ENCODE peak calls at places on chromosomes 6 and 20, in six cellular contexts. One of them, this sample, is unnamed.

GRCh38 chr6:129104560-129104959 is 221.6 kb downstream of the LAMA2 start:
- DNase-seq in IMR-90: no peak
- DNase-seq in prostate gland: no peak
- DNase-seq in epithelial cell of proximal tubule: no peak
- DNase-seq in body of pancreas: no peak
- DNase-seq in foreskin fibroblast: no peak
- DNase-seq in this sample: no peak

GRCh38 chr6:30646450-30647038 is 389 bp upstream of the C6orf136 start:
- DNase-seq in IMR-90: no peak
- DNase-seq in prostate gland: no peak
- DNase-seq in epithelial cell of proximal tubule: no peak
- DNase-seq in body of pancreas: no peak
- DNase-seq in foreskin fibroblast: peak
- DNase-seq in this sample: no peak

GRCh38 chr6:53465732-53466131 is 79.2 kb downstream of the GCLC start:
- DNase-seq in IMR-90: peak
- DNase-seq in prostate gland: peak
- DNase-seq in epithelial cell of proximal tubule: peak
- DNase-seq in body of pancreas: no peak
- DNase-seq in foreskin fibroblast: peak
- DNase-seq in this sample: no peak

GRCh38 chr6:161215876-161216615 is 57.8 kb downstream of the AGPAT4 start:
- DNase-seq in IMR-90: peak
- DNase-seq in prostate gland: no peak
- DNase-seq in epithelial cell of proximal tubule: no peak
- DNase-seq in body of pancreas: no peak
- DNase-seq in foreskin fibroblast: no peak
- DNase-seq in this sample: no peak

GRCh38 chr20:45341939-45342862 is 6.0 kb downstream of the SDC4 start:
- DNase-seq in IMR-90: peak
- DNase-seq in prostate gland: peak
- DNase-seq in epithelial cell of proximal tubule: no peak
- DNase-seq in body of pancreas: peak
- DNase-seq in foreskin fibroblast: peak
- DNase-seq in this sample: no peak

GRCh38 chr20:51624157-51624731 is 81.7 kb upstream of the NFATC2 start:
- DNase-seq in IMR-90: peak
- DNase-seq in prostate gland: peak
- DNase-seq in epithelial cell of proximal tubule: no peak
- DNase-seq in body of pancreas: peak
- DNase-seq in foreskin fibroblast: peak
- DNase-seq in this sample: no peak

GRCh38 chr20:62150236-62150575 is 6.6 kb downstream of the SS18L1 start:
- DNase-seq in IMR-90: no peak
- DNase-seq in prostate gland: no peak
- DNase-seq in epithelial cell of proximal tubule: no peak
- DNase-seq in body of pancreas: no peak
- DNase-seq in foreskin fibroblast: no peak
- DNase-seq in this sample: no peak

GRCh38 chr6:31791324-31792089 is 4.0 kb downstream of the VARS1 start:
- DNase-seq in IMR-90: peak
- DNase-seq in prostate gland: no peak
- DNase-seq in epithelial cell of proximal tubule: no peak
- DNase-seq in body of pancreas: peak
- DNase-seq in foreskin fibroblast: peak
- DNase-seq in this sample: no peak

GRCh38 chr6:28215425-28215824 is 9.7 kb upstream of the ZSCAN9 start:
- DNase-seq in IMR-90: peak
- DNase-seq in prostate gland: no peak
- DNase-seq in epithelial cell of proximal tubule: no peak
- DNase-seq in body of pancreas: no peak
- DNase-seq in foreskin fibroblast: peak
- DNase-seq in this sample: no peak

GRCh38 chr6:6221829-6222535 is 98.5 kb downstream of the F13A1 start:
- DNase-seq in IMR-90: no peak
- DNase-seq in prostate gland: no peak
- DNase-seq in epithelial cell of proximal tubule: no peak
- DNase-seq in body of pancreas: no peak
- DNase-seq in foreskin fibroblast: no peak
- DNase-seq in this sample: no peak

GRCh38 chr20:25226433-25227316 is 21.2 kb upstream of the PYGB start:
- DNase-seq in IMR-90: no peak
- DNase-seq in prostate gland: peak
- DNase-seq in epithelial cell of proximal tubule: no peak
- DNase-seq in body of pancreas: peak
- DNase-seq in foreskin fibroblast: no peak
- DNase-seq in this sample: no peak

GRCh38 chr6:138257638-138258040 is 39.3 kb upstream of the PBOV1 start:
- DNase-seq in IMR-90: no peak
- DNase-seq in prostate gland: no peak
- DNase-seq in epithelial cell of proximal tubule: no peak
- DNase-seq in body of pancreas: no peak
- DNase-seq in foreskin fibroblast: no peak
- DNase-seq in this sample: no peak

GRCh38 chr6:148445116-148445515 is 102.5 kb downstream of the SASH1 start:
- DNase-seq in IMR-90: no peak
- DNase-seq in prostate gland: no peak
- DNase-seq in epithelial cell of proximal tubule: no peak
- DNase-seq in body of pancreas: no peak
- DNase-seq in foreskin fibroblast: no peak
- DNase-seq in this sample: no peak

DNA sequence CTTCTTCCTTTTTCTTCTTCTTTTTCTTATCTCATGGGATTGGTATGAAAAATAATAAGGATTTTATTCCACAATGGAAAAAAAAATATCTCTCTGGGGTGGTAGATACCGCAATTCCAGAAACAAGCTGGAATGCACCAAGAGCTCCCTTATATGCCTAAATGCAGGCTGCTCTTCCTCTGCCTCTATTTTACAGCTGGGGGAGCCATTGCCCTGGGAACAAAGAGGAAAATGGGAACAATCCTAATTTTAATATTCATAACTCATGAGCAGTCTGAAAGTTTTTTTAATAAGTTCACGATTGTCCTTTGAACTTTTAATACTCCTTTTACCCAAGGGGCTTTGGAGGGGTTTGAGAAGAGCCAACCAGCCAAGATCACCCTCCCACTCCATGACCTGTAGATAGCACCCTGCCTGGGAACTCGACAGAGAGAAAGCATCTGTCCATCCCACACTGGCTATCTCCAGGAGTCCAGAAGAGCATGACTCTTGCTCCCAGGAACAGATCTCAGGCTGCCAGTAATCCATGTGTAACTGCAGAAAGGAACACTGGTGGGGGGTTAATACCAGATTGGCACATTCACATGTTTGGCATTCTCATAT is 74.7 kb downstream of the CD83 start:
- DNase-seq in IMR-90: no peak
- DNase-seq in prostate gland: no peak
- DNase-seq in epithelial cell of proximal tubule: no peak
- DNase-seq in body of pancreas: no peak
- DNase-seq in foreskin fibroblast: no peak
- DNase-seq in this sample: no peak
- TF ChIP-seq CTCF in IMR-90: peak
- TF ChIP-seq CTCF in prostate gland: no peak
- TF ChIP-seq CTCF in epithelial cell of proximal tubule: peak
- TF ChIP-seq CTCF in body of pancreas: no peak
- TF ChIP-seq CTCF in foreskin fibroblast: no peak
- TF ChIP-seq CTCF in this sample: no peak

GRCh38 chr20:50571466-50571865 is 61.3 kb downstream of the PTPN1 start:
- DNase-seq in IMR-90: no peak
- DNase-seq in prostate gland: no peak
- DNase-seq in epithelial cell of proximal tubule: no peak
- DNase-seq in body of pancreas: no peak
- DNase-seq in foreskin fibroblast: no peak
- DNase-seq in this sample: no peak

GRCh38 chr20:50572922-50573777 is 63.0 kb downstream of the PTPN1 start:
- DNase-seq in IMR-90: peak
- DNase-seq in prostate gland: no peak
- DNase-seq in epithelial cell of proximal tubule: no peak
- DNase-seq in body of pancreas: no peak
- DNase-seq in foreskin fibroblast: peak
- DNase-seq in this sample: no peak

GRCh38 chr20:50568549-50568942 is 58.4 kb downstream of the PTPN1 start:
- DNase-seq in IMR-90: no peak
- DNase-seq in prostate gland: no peak
- DNase-seq in epithelial cell of proximal tubule: no peak
- DNase-seq in body of pancreas: no peak
- DNase-seq in foreskin fibroblast: no peak
- DNase-seq in this sample: no peak

GRCh38 chr20:50567860-50568548 is 57.8 kb downstream of the PTPN1 start:
- DNase-seq in IMR-90: no peak
- DNase-seq in prostate gland: no peak
- DNase-seq in epithelial cell of proximal tubule: no peak
- DNase-seq in body of pancreas: no peak
- DNase-seq in foreskin fibroblast: no peak
- DNase-seq in this sample: no peak

DNA sequence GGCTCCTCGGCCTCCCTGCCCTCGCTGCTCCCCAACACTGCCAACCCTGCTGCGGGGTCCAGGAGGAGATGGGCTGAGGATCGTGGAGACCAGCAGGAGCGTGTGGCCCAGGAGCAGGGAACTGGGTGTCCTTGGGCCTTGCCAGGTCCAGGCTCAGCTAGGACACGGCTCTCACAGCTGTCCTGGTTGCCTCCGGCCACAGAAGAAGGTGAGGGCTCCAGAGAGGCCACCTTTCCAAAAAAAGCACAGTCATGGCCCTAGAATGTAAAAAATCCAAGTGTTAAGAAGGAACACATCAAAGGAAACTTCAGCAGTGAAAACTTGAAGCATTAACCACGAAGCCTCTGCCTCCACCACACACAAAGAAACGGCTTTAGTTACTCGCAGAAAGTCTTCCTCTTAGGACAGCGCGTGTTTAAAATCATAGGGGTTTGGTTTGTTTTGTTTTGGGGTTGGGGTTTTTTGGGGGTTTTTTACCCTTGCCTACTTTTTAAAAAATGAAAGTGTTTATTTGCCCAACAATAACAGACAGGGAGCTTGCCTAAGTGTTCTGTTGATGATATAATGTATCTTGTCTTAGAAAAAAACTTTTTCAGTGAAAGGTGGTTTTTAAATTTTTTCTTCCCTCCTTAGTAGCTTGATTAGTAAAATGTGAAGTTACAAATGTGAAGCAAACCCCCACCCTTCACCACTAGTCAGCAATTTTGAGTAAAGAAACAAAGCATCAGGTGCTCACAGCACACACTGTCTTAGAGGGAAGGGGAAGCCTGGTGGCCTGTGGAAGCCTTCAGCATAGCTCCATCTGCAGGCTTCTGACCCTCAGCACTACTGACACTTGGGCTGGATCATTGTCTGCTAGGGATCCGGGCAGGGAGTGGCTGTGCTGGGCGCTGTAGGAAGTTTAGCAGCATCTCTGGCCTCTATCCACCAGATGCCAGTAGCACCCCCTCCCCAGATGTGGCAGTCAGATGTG is 60.0 kb downstream of the PTPN1 start:
- DNase-seq in IMR-90: peak
- DNase-seq in prostate gland: no peak
- DNase-seq in epithelial cell of proximal tubule: no peak
- DNase-seq in body of pancreas: no peak
- DNase-seq in foreskin fibroblast: peak
- DNase-seq in this sample: no peak
- H3K4me3 ChIP-seq in IMR-90: no peak
- H3K4me3 ChIP-seq in prostate gland: no peak
- H3K4me3 ChIP-seq in epithelial cell of proximal tubule: no peak
- H3K4me3 ChIP-seq in body of pancreas: no peak
- H3K4me3 ChIP-seq in foreskin fibroblast: no peak
- H3K4me3 ChIP-seq in this sample: no peak

GRCh38 chr6:9789201-9789600 is 625.7 kb downstream of the TFAP2A start:
- DNase-seq in IMR-90: peak
- DNase-seq in prostate gland: no peak
- DNase-seq in epithelial cell of proximal tubule: no peak
- DNase-seq in body of pancreas: no peak
- DNase-seq in foreskin fibroblast: peak
- DNase-seq in this sample: no peak
- TF ChIP-seq CTCF in IMR-90: no peak
- TF ChIP-seq CTCF in prostate gland: no peak
- TF ChIP-seq CTCF in epithelial cell of proximal tubule: no peak
- TF ChIP-seq CTCF in body of pancreas: no peak
- TF ChIP-seq CTCF in foreskin fibroblast: peak
- TF ChIP-seq CTCF in this sample: no peak

DNA sequence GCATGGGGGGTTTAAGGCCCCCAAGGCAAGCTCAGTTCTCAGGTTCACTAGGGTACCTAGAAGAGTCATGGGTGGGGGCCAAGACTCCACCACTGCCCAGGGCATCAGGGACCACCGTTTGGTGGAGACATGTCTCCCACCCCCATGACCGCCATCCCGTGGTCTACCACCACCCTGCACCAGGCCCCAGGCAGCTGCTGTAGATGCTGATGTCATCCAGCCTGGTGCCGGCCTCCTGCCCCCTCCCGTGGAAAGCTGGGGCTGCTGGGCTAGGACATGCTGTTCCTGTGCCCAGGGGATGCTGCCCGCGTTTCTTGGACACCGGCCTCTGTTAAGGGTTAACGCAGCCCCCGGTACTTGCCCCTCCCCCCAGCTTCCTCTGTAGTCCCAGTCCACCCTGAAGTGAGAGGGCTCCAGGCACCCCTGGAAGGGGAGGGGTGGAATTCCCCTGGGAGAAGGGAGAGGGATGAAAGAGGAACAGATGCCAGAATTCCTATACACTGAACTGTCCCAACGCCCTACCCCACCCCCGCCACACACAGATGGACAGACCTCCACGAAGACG is 587 bp downstream of the IP6K3 start:
- DNase-seq in IMR-90: peak
- DNase-seq in prostate gland: no peak
- DNase-seq in epithelial cell of proximal tubule: no peak
- DNase-seq in body of pancreas: peak
- DNase-seq in foreskin fibroblast: peak
- DNase-seq in this sample: no peak
- H3K4me3 ChIP-seq in IMR-90: no peak
- H3K4me3 ChIP-seq in prostate gland: peak
- H3K4me3 ChIP-seq in epithelial cell of proximal tubule: peak
- H3K4me3 ChIP-seq in body of pancreas: no peak
- H3K4me3 ChIP-seq in foreskin fibroblast: peak
- H3K4me3 ChIP-seq in this sample: peak